ENCODE peak calls at places on chromosome 1, in seven cellular contexts. D is cardiac muscle cell, Z is sigmoid colon, N is tibial artery, M is mesenchymal stem cell, X is keratinocyte, R is tibial nerve. Y is an unnamed sample.

GRCh38 chr1:91511386-91511785 is 10.7 kb downstream of the CDC7 start:
- DNase-seq in D (peak; percentile 54), Z (no peak), N (no peak), M (peak; percentile 60), X (peak; percentile 2), R (no peak), Y (no peak)

GRCh38 chr1:8092603-8093141 is 66.6 kb upstream of the ERRFI1 start:
- DNase-seq in D (no peak), Z (no peak), N (no peak), M (no peak), X (no peak), R (no peak), Y (no peak)

GRCh38 chr1:53359225-53359933 is 31.5 kb upstream of the LRP8 start:
- DNase-seq in D (no peak), Z (peak; percentile 27), N (peak; percentile 7), M (no peak), X (no peak), R (no peak), Y (peak; percentile 11)

GRCh38 chr1:246072456-246072855 is 434.6 kb downstream of the SMYD3 start:
- DNase-seq in D (no peak), Z (no peak), N (no peak), M (no peak), X (no peak), R (no peak), Y (no peak)

GRCh38 chr1:32619701-32620485 is 30.5 kb downstream of the ZBTB8OS start:
- DNase-seq in D (peak; percentile 5), Z (no peak), N (no peak), M (no peak), X (no peak), R (no peak), Y (no peak)

GRCh38 chr1:54944610-54945392 is 35.6 kb upstream of the TMEM61 start:
- DNase-seq in D (peak; percentile 81), Z (peak; percentile 77), N (peak; percentile 61), M (peak; percentile 82), X (peak; percentile 72), R (peak; percentile 35), Y (no peak)

GRCh38 chr1:232922475-232922874 is 27.9 kb upstream of the NTPCR start:
- DNase-seq in D (no peak), Z (no peak), N (no peak), M (peak; percentile 60), X (no peak), R (no peak), Y (no peak)

GRCh38 chr1:10932088-10932487 is 80.4 kb upstream of the TARDBP start:
- DNase-seq in D (no peak), Z (no peak), N (no peak), M (no peak), X (no peak), R (no peak), Y (no peak)

GRCh38 chr1:173827611-173828010 is 2.9 kb upstream of the CENPL start:
- DNase-seq in D (no peak), Z (no peak), N (no peak), M (no peak), X (no peak), R (no peak), Y (no peak)

GRCh38 chr1:2977886-2978611 is 43.2 kb upstream of the ACTRT2 start:
- DNase-seq in D (no peak), Z (peak; percentile 53), N (no peak), M (no peak), X (no peak), R (no peak), Y (no peak)

GRCh38 chr1:58412071-58412580 is 134.4 kb downstream of the OMA1 start:
- DNase-seq in D (no peak), Z (no peak), N (no peak), M (peak; percentile 71), X (no peak), R (no peak), Y (no peak)

GRCh38 chr1:10320336-10320735 is 78.5 kb upstream of the PGD start:
- DNase-seq in D (no peak), Z (no peak), N (no peak), M (no peak), X (no peak), R (no peak), Y (no peak)

GRCh38 chr1:9689971-9690381 is 38.4 kb downstream of the PIK3CD start:
- DNase-seq in D (peak; percentile 63), Z (peak; percentile 73), N (peak; percentile 35), M (peak; percentile 48), X (no peak), R (peak; percentile 24), Y (no peak)

GRCh38 chr1:213381572-213382084 is 330.6 kb downstream of the RPS6KC1 start:
- DNase-seq in D (peak; percentile 14), Z (no peak), N (no peak), M (no peak), X (no peak), R (no peak), Y (no peak)
- H3K36me3 ChIP-seq in D (no peaks in the 10 kb centered on the region), Z (no peaks in the 10 kb centered on the region), N (no peaks in the 10 kb centered on the region), M (no peaks in the 10 kb centered on the region), X (no peaks in the 10 kb centered on the region), R (peaks cover 4% of the 10 kb centered on the region), Y (no peaks in the 10 kb centered on the region)

DNA sequence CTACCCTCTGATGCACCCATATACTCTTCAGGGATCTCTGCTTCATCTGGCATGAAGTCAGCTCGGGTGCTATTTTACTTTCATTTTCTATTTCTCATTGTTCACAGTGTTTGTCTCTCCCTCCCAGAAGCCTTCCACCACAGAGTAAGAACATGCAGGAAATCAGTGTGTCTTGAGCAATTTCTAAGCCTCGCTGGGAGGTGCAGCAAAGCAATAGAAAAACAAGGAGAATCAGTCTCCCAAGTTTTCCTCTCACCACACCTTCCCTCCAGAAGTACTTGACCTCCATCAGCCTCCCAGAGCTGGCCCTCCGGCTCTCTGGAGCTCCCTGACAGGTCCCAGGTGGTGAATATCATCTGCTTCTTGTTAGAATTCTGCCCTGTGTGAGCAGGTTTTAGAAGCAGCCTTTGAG is 594.7 kb upstream of the CAMK1G start:
- DNase-seq in D (peak; percentile 60), Z (no peak), N (no peak), M (peak; percentile 79), X (no peak), R (no peak), Y (no peak)
- H3K4me3 ChIP-seq in D (no peak overlapping the region), Z (peak overlapping the region; percentile 30), N (peak overlapping the region; percentile 39), M (no peak overlapping the region), X (peak overlapping the region; percentile 68), R (peak overlapping the region; percentile 30), Y (peak overlapping the region; percentile 44)

DNA sequence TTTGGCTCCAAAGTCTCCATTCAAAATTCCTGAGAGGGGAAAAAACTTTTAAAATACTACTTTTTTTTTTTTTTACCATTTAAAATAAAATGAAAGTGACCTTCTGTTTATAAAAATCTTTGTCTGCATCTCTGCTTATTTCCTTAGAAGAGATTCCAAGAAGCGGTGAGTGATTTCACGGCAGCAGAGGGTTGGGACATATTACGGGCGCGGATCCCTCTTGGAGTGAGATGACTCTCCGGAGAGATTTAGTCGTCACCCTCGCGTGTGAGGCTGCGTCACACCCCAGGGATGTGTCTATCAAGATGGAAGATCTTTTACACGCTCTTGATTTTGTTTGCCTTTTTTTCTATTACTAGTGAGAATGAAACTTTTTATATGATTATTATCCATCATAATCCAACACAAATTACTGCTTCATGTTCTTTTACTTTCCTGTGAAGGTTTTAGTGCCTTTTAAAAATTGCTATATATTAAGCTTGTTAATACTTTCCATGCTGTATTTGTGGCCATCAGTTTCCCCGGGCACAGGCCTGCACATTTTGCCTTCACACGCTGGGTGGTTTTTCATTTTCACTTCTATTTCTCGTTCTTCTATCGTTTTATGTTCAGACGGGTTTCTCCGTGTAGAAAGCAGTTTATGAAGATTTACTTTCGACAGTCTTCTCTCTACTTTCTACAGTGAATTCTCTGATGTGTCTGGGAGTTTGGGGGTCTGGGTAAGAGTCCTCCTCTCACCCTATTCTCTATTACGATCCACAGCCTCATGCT is 9.7 kb downstream of the RUNX3 start:
- DNase-seq in D (no peak), Z (peak; percentile 84), N (peak; percentile 46), M (no peak), X (no peak), R (peak; percentile 28), Y (peak; percentile 85)
- H3K4me1 ChIP-seq in D (peaks cover 6% of the 10 kb centered on the region), Z (no peaks in the 10 kb centered on the region), N (peaks cover 5% of the 10 kb centered on the region), M (peaks cover 9% of the 10 kb centered on the region), X (no peaks in the 10 kb centered on the region), R (no peaks in the 10 kb centered on the region), Y (peaks cover 9% of the 10 kb centered on the region)

GRCh38 chr1:39752703-39753102 is 14.0 kb downstream of the PPIE start:
- DNase-seq in D (no peak), Z (no peak), N (no peak), M (no peak), X (no peak), R (no peak), Y (no peak)

GRCh38 chr1:39751595-39751994 is 12.9 kb downstream of the PPIE start:
- DNase-seq in D (no peak), Z (no peak), N (no peak), M (no peak), X (no peak), R (no peak), Y (no peak)

GRCh38 chr1:39754906-39755504 is 16.1 kb downstream of the OXCT2 start:
- DNase-seq in D (no peak), Z (no peak), N (no peak), M (no peak), X (no peak), R (no peak), Y (no peak)

GRCh38 chr1:39754026-39754569 is 15.4 kb downstream of the PPIE start:
- DNase-seq in D (no peak), Z (no peak), N (no peak), M (no peak), X (no peak), R (no peak), Y (no peak)

DNA sequence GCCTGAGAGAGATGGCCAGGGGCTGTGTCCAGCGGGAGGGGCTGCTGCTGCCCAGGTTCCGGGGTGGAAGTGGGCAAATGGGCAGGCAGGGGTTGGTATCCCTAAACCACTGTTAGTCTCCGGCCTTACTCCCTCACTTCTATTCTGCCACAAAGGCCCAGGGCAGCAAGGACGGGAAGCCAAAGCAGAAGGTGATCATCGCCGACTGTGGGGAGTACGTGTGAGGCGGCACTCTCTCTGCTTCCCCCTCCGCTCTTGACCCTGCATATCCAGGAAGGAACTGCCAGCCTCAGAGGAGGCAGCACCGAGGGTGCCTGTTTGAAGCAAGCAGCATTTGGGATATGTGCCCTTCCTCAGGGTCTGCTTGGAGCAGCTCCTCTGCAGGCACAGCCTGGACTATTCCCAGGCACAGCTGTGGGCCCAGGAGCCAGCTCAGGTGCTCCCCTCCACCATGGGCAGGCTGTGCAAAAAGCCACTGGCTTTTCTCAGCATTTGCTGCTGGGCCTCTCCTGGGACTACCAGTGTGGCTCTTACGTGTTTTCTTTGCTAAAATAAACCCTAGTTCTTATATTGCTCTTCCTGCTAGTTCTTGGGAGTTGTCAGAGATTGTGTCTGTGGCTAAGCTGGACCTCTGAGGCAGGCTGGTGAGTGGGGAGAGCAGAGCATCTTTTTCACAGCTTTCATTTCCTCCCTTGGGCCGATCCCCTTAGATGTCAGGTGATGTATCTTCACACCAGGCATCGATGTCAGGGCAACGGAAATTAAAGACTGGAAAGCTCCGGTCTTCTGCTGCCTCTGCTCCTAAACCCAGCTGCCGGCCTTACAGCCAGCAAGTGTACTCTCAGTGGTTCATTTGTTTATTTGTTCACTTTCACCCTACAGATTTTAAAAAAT is 14.7 kb downstream of the PPIE start:
- DNase-seq in D (no peak), Z (no peak), N (no peak), M (no peak), X (no peak), R (no peak), Y (no peak)
- H3K36me3 ChIP-seq in D (peaks cover 48% of the 10 kb centered on the region), Z (peaks cover 87% of the 10 kb centered on the region), N (peaks cover 100% of the 10 kb centered on the region), M (peaks cover 67% of the 10 kb centered on the region), X (peaks cover 39% of the 10 kb centered on the region), R (peaks cover 100% of the 10 kb centered on the region), Y (peaks cover 85% of the 10 kb centered on the region)

GRCh38 chr1:229272164-229273158 is 1.6 kb downstream of the RAB4A start:
- DNase-seq in D (no peak), Z (no peak), N (no peak), M (no peak), X (no peak), R (no peak), Y (no peak)
- H3K4me3 ChIP-seq in D (peak overlapping the region; percentile 85), Z (peak overlapping the region; percentile 81), N (peak overlapping the region; percentile 85), M (no peak overlapping the region), X (peak overlapping the region; percentile 90), R (peak overlapping the region; percentile 25), Y (peak overlapping the region; percentile 97)

GRCh38 chr1:198255783-198256182 is 99.0 kb downstream of the NEK7 start:
- DNase-seq in D (no peak), Z (no peak), N (no peak), M (no peak), X (no peak), R (no peak), Y (no peak)
- H3K4me1 ChIP-seq in D (peaks cover 5% of the 10 kb centered on the region), Z (peaks cover 32% of the 10 kb centered on the region), N (peaks cover 5% of the 10 kb centered on the region), M (peaks cover 1% of the 10 kb centered on the region), X (peaks cover 36% of the 10 kb centered on the region), R (no peaks in the 10 kb centered on the region), Y (peaks cover 7% of the 10 kb centered on the region)

Y was measured in ascending aorta.